ENCODE peak calls at places on chromosomes 16 and 17, in four cellular contexts. R is aorta; W is CD4-positive, alpha-beta T cell; U is AG09309. S is an unnamed sample.
A peak's percentile ranks its signal among the peaks of the same experiment; 100 is the strongest.

GRCh38 chr16:82232806-82233205 is 62.8 kb upstream of the MPHOSPH6 start:
- DNase-seq in R (no peak), W (no peak), U (no peak), S (no peak)

GRCh38 chr17:27256225-27257030 is 37.5 kb upstream of the WSB1 start:
- DNase-seq in R (no peak), W (no peak), U (peak; percentile 77), S (no peak)

GRCh38 chr16:69114976-69115355 is 9.5 kb downstream of the HAS3 start:
- DNase-seq in R (no peak), W (no peak), U (no peak), S (no peak)

GRCh38 chr17:78780335-78780734 is 1.7 kb downstream of the CYTH1 start:
- DNase-seq in R (no peak), W (no peak), U (no peak), S (no peak)

GRCh38 chr17:4711671-4712111 is 1.3 kb downstream of the ARRB2 start:
- DNase-seq in R (peak; percentile 75), W (no peak), U (no peak), S (peak; percentile 74)

GRCh38 chr16:11152677-11153321 is 103.2 kb downstream of the SOCS1 start:
- DNase-seq in R (no peak), W (no peak), U (no peak), S (no peak)

GRCh38 chr17:73187203-73187769 is 5.6 kb upstream of the COG1 start:
- DNase-seq in R (no peak), W (no peak), U (no peak), S (no peak)

GRCh38 chr17:8149419-8150193 is 2.6 kb downstream of the PER1 start:
- DNase-seq in R (peak; percentile 47), W (no peak), U (no peak), S (no peak)

GRCh38 chr17:50787106-50787505 is 19.8 kb upstream of the ANKRD40CL start:
- DNase-seq in R (no peak), W (no peak), U (no peak), S (no peak)

GRCh38 chr16:10070591-10070990 is 111.6 kb downstream of the GRIN2A start:
- DNase-seq in R (no peak), W (no peak), U (no peak), S (no peak)

GRCh38 chr17:29734640-29735039 is 111.9 kb upstream of the CORO6 start:
- DNase-seq in R (no peak), W (no peak), U (no peak), S (no peak)

GRCh38 chr17:66711936-66712335 is 123.0 kb upstream of the CACNG5 start:
- DNase-seq in R (no peak), W (no peak), U (no peak), S (no peak)

GRCh38 chr17:45650601-45651000 is 133.5 kb upstream of the CRHR1 start:
- DNase-seq in R (no peak), W (no peak), U (no peak), S (no peak)

GRCh38 chr17:79205688-79206205 is 131.1 kb downstream of the ENGASE start:
- DNase-seq in R (no peak), W (no peak), U (no peak), S (no peak)

GRCh38 chr17:66548158-66548557 is 245.7 kb downstream of the PRKCA start:
- DNase-seq in R (no peak), W (peak; percentile 27), U (no peak), S (no peak)

GRCh38 chr16:24800586-24800985 is 45.2 kb upstream of the SLC5A11 start:
- DNase-seq in R (no peak), W (no peak), U (no peak), S (no peak)

GRCh38 chr17:9021985-9022552 is 759 bp downstream of the NTN1 start:
- DNase-seq in R (peak; percentile 62), W (no peak), U (no peak), S (no peak)

GRCh38 chr16:86634290-86634689 is 55.9 kb downstream of the FOXL1 start:
- DNase-seq in R (no peak), W (no peak), U (no peak), S (no peak)

GRCh38 chr17:230371-230770 is 48.9 kb upstream of the DOC2B start:
- DNase-seq in R (no peak), W (no peak), U (no peak), S (no peak)

GRCh38 chr17:21462259-21462658 is 86.1 kb downstream of the KCNJ12 start:
- DNase-seq in R (no peak), W (no peak), U (no peak), S (peak; percentile 25)

GRCh38 chr17:20063665-20064648 is 54.8 kb downstream of the SPECC1 start:
- DNase-seq in R (peak; percentile 90), W (no peak), U (peak; percentile 83), S (peak; percentile 82)

GRCh38 chr16:8623634-8624033 is 2.1 kb downstream of the METTL22 start:
- DNase-seq in R (no peak), W (no peak), U (no peak), S (no peak)

GRCh38 chr17:81511550-81511799 is 1.1 kb downstream of the ACTG1 start:
- DNase-seq in R (no peak), W (no peak), U (no peak), S (no peak)

GRCh38 chr16:80092686-80093085 is 448.1 kb upstream of the DYNLRB2 start:
- DNase-seq in R (no peak), W (no peak), U (no peak), S (no peak)

GRCh38 chr17:74392848-74393247 is 25.5 kb downstream of the GPR142 start:
- DNase-seq in R (no peak), W (no peak), U (no peak), S (no peak)

GRCh38 chr16:24589997-24590396 is 50.6 kb downstream of the RBBP6 start:
- DNase-seq in R (no peak), W (no peak), U (no peak), S (no peak)

GRCh38 chr17:4101127-4101798 is 41.6 kb downstream of the ZZEF1 start:
- DNase-seq in R (no peak), W (no peak), U (no peak), S (peak; percentile 53)

GRCh38 chr17:30221346-30221745 is 14.2 kb downstream of the SLC6A4 start:
- DNase-seq in R (no peak), W (no peak), U (no peak), S (no peak)

GRCh38 chr16:67562918-67563707 is 787 bp downstream of the CTCF start:
- DNase-seq in R (peak; percentile 76), W (peak; percentile 51), U (no peak), S (peak; percentile 71)

GRCh38 chr16:84507011-84507982 is 2.8 kb upstream of the MEAK7 start:
- DNase-seq in R (peak; percentile 61), W (no peak), U (no peak), S (no peak)

GRCh38 chr17:68732301-68732749 is 131.2 kb upstream of the FAM20A start:
- DNase-seq in R (no peak), W (no peak), U (no peak), S (no peak)

GRCh38 chr17:45247429-45248131 is 14.3 kb downstream of the SPATA32 start:
- DNase-seq in R (peak; percentile 89), W (peak; percentile 98), U (no peak), S (peak; percentile 47)

GRCh38 chr16:46972971-46973456 is 460 bp downstream of the DNAJA2 start:
- DNase-seq in R (peak; percentile 55), W (peak; percentile 20), U (no peak), S (peak; percentile 15)

GRCh38 chr16:23836404-23837291 is 865 bp downstream of the PRKCB start:
- DNase-seq in R (peak; percentile 59), W (peak; percentile 50), U (no peak), S (peak; percentile 24)

GRCh38 chr17:82560802-82561428 is 41.4 kb downstream of the FOXK2 start:
- DNase-seq in R (no peak), W (no peak), U (no peak), S (no peak)